ENCODE peak calls at places on chromosomes 1 and 21, in eight cellular contexts. One of them, this sample, is unnamed.

GRCh38 chr1:22428672-22429071 is 23.0 kb upstream of the ZBTB40 start:
- DNase-seq in IMR-90: peak
- DNase-seq in HFF-Myc: no peak
- DNase-seq in tibial artery: no peak
- DNase-seq in upper lobe of left lung: no peak
- DNase-seq in fibroblast of lung: peak
- DNase-seq in brain microvascular endothelial cell: peak
- DNase-seq in kidney epithelial cell: no peak
- DNase-seq in this sample: no peak

GRCh38 chr1:239829535-239829934 is 262.1 kb upstream of the FMN2 start:
- DNase-seq in IMR-90: no peak
- DNase-seq in HFF-Myc: no peak
- DNase-seq in tibial artery: no peak
- DNase-seq in brain microvascular endothelial cell: no peak
- DNase-seq in kidney epithelial cell: no peak
- DNase-seq in fibroblast of lung: no peak
- DNase-seq in upper lobe of left lung: no peak
- DNase-seq in this sample: no peak

GRCh38 chr1:210330279-210330866 is 1.7 kb downstream of the HHAT start:
- DNase-seq in kidney epithelial cell: no peak
- DNase-seq in upper lobe of left lung: no peak
- DNase-seq in fibroblast of lung: peak
- DNase-seq in tibial artery: no peak
- DNase-seq in HFF-Myc: no peak
- DNase-seq in brain microvascular endothelial cell: peak
- DNase-seq in IMR-90: peak
- DNase-seq in this sample: no peak

GRCh38 chr1:98761238-98761637 is 99.7 kb downstream of the SNX7 start:
- DNase-seq in upper lobe of left lung: no peak
- DNase-seq in HFF-Myc: no peak
- DNase-seq in brain microvascular endothelial cell: no peak
- DNase-seq in fibroblast of lung: no peak
- DNase-seq in tibial artery: no peak
- DNase-seq in IMR-90: no peak
- DNase-seq in kidney epithelial cell: no peak
- DNase-seq in this sample: no peak

GRCh38 chr1:145720878-145721671 is 1.8 kb downstream of the CD160 start:
- DNase-seq in brain microvascular endothelial cell: peak
- DNase-seq in tibial artery: peak
- DNase-seq in kidney epithelial cell: no peak
- DNase-seq in HFF-Myc: no peak
- DNase-seq in fibroblast of lung: peak
- DNase-seq in upper lobe of left lung: peak
- DNase-seq in IMR-90: peak
- DNase-seq in this sample: no peak

GRCh38 chr1:18549131-18549530 is 68.4 kb downstream of the KLHDC7A start:
- DNase-seq in HFF-Myc: no peak
- DNase-seq in tibial artery: no peak
- DNase-seq in fibroblast of lung: no peak
- DNase-seq in upper lobe of left lung: no peak
- DNase-seq in kidney epithelial cell: no peak
- DNase-seq in brain microvascular endothelial cell: no peak
- DNase-seq in IMR-90: no peak
- DNase-seq in this sample: no peak

GRCh38 chr1:21539933-21540332 is 30.7 kb downstream of the ALPL start:
- DNase-seq in HFF-Myc: no peak
- DNase-seq in upper lobe of left lung: no peak
- DNase-seq in brain microvascular endothelial cell: peak
- DNase-seq in fibroblast of lung: peak
- DNase-seq in IMR-90: no peak
- DNase-seq in tibial artery: no peak
- DNase-seq in kidney epithelial cell: no peak
- DNase-seq in this sample: no peak

GRCh38 chr1:47881505-47882442 is 115.4 kb downstream of the TRABD2B start:
- DNase-seq in upper lobe of left lung: no peak
- DNase-seq in HFF-Myc: peak
- DNase-seq in kidney epithelial cell: no peak
- DNase-seq in tibial artery: no peak
- DNase-seq in fibroblast of lung: no peak
- DNase-seq in IMR-90: peak
- DNase-seq in brain microvascular endothelial cell: peak
- DNase-seq in this sample: no peak

GRCh38 chr1:243558556-243558955 is 291.5 kb downstream of the AKT3 start:
- DNase-seq in HFF-Myc: no peak
- DNase-seq in fibroblast of lung: no peak
- DNase-seq in brain microvascular endothelial cell: no peak
- DNase-seq in IMR-90: no peak
- DNase-seq in tibial artery: no peak
- DNase-seq in kidney epithelial cell: no peak
- DNase-seq in upper lobe of left lung: no peak
- DNase-seq in this sample: no peak

GRCh38 chr1:222589462-222590302 is at the start of gene TAF1A:
- DNase-seq in brain microvascular endothelial cell: peak
- DNase-seq in HFF-Myc: peak
- DNase-seq in IMR-90: peak
- DNase-seq in upper lobe of left lung: peak
- DNase-seq in kidney epithelial cell: peak
- DNase-seq in tibial artery: peak
- DNase-seq in fibroblast of lung: peak
- DNase-seq in this sample: peak

GRCh38 chr1:35641233-35641866 is at the start of gene PSMB2:
- DNase-seq in HFF-Myc: peak
- DNase-seq in upper lobe of left lung: peak
- DNase-seq in IMR-90: peak
- DNase-seq in tibial artery: peak
- DNase-seq in brain microvascular endothelial cell: peak
- DNase-seq in fibroblast of lung: peak
- DNase-seq in kidney epithelial cell: peak
- DNase-seq in this sample: peak

GRCh38 chr1:35633526-35633925 is 7.8 kb downstream of the PSMB2 start:
- DNase-seq in brain microvascular endothelial cell: no peak
- DNase-seq in upper lobe of left lung: no peak
- DNase-seq in tibial artery: no peak
- DNase-seq in HFF-Myc: no peak
- DNase-seq in IMR-90: no peak
- DNase-seq in fibroblast of lung: peak
- DNase-seq in kidney epithelial cell: no peak
- DNase-seq in this sample: no peak

GRCh38 chr1:35642472-35642955 is 1.2 kb upstream of the PSMB2 start:
- DNase-seq in kidney epithelial cell: no peak
- DNase-seq in tibial artery: no peak
- DNase-seq in IMR-90: no peak
- DNase-seq in fibroblast of lung: no peak
- DNase-seq in HFF-Myc: no peak
- DNase-seq in upper lobe of left lung: no peak
- DNase-seq in brain microvascular endothelial cell: peak
- DNase-seq in this sample: no peak

GRCh38 chr1:35640380-35641232 is 720 bp downstream of the PSMB2 start:
- DNase-seq in brain microvascular endothelial cell: no peak
- DNase-seq in HFF-Myc: no peak
- DNase-seq in tibial artery: no peak
- DNase-seq in IMR-90: no peak
- DNase-seq in fibroblast of lung: no peak
- DNase-seq in upper lobe of left lung: no peak
- DNase-seq in kidney epithelial cell: no peak
- DNase-seq in this sample: no peak

GRCh38 chr1:35637401-35637809 is 3.9 kb downstream of the PSMB2 start:
- DNase-seq in brain microvascular endothelial cell: no peak
- DNase-seq in IMR-90: peak
- DNase-seq in tibial artery: no peak
- DNase-seq in kidney epithelial cell: peak
- DNase-seq in fibroblast of lung: peak
- DNase-seq in HFF-Myc: no peak
- DNase-seq in upper lobe of left lung: no peak
- DNase-seq in this sample: no peak
- H3K4me3 ChIP-seq in brain microvascular endothelial cell: peak
- H3K4me3 ChIP-seq in IMR-90: peak
- H3K4me3 ChIP-seq in tibial artery: peak
- H3K4me3 ChIP-seq in kidney epithelial cell: peak
- H3K4me3 ChIP-seq in fibroblast of lung: peak
- H3K4me3 ChIP-seq in HFF-Myc: peak
- H3K4me3 ChIP-seq in upper lobe of left lung: peak
- H3K4me3 ChIP-seq in this sample: peak

GRCh38 chr21:44376606-44377005 is 23.2 kb downstream of the TRPM2 start:
- DNase-seq in IMR-90: no peak
- DNase-seq in HFF-Myc: no peak
- DNase-seq in brain microvascular endothelial cell: no peak
- DNase-seq in kidney epithelial cell: no peak
- DNase-seq in fibroblast of lung: no peak
- DNase-seq in tibial artery: no peak
- DNase-seq in upper lobe of left lung: no peak
- DNase-seq in this sample: no peak

GRCh38 chr21:44378646-44379581 is 25.5 kb downstream of the TRPM2 start:
- DNase-seq in HFF-Myc: no peak
- DNase-seq in kidney epithelial cell: no peak
- DNase-seq in upper lobe of left lung: no peak
- DNase-seq in brain microvascular endothelial cell: no peak
- DNase-seq in IMR-90: no peak
- DNase-seq in tibial artery: no peak
- DNase-seq in fibroblast of lung: no peak
- DNase-seq in this sample: no peak

GRCh38 chr21:44377922-44378645 is 24.7 kb downstream of the TRPM2 start:
- DNase-seq in kidney epithelial cell: no peak
- DNase-seq in upper lobe of left lung: no peak
- DNase-seq in fibroblast of lung: no peak
- DNase-seq in brain microvascular endothelial cell: no peak
- DNase-seq in HFF-Myc: no peak
- DNase-seq in IMR-90: no peak
- DNase-seq in tibial artery: no peak
- DNase-seq in this sample: no peak

GRCh38 chr21:44375686-44376320 is 22.4 kb downstream of the TRPM2 start:
- DNase-seq in brain microvascular endothelial cell: no peak
- DNase-seq in upper lobe of left lung: no peak
- DNase-seq in kidney epithelial cell: no peak
- DNase-seq in fibroblast of lung: no peak
- DNase-seq in IMR-90: no peak
- DNase-seq in tibial artery: no peak
- DNase-seq in HFF-Myc: no peak
- DNase-seq in this sample: no peak

GRCh38 chr21:44377201-44377921 is 23.9 kb downstream of the TRPM2 start:
- DNase-seq in HFF-Myc: no peak
- DNase-seq in tibial artery: no peak
- DNase-seq in brain microvascular endothelial cell: no peak
- DNase-seq in fibroblast of lung: no peak
- DNase-seq in kidney epithelial cell: no peak
- DNase-seq in IMR-90: no peak
- DNase-seq in upper lobe of left lung: no peak
- DNase-seq in this sample: no peak
- TF ChIP-seq CTCF in HFF-Myc: no peak
- TF ChIP-seq CTCF in tibial artery: no peak
- TF ChIP-seq CTCF in brain microvascular endothelial cell: no peak
- TF ChIP-seq CTCF in fibroblast of lung: no peak
- TF ChIP-seq CTCF in kidney epithelial cell: no peak
- TF ChIP-seq CTCF in IMR-90: no peak
- TF ChIP-seq CTCF in upper lobe of left lung: peak
- TF ChIP-seq CTCF in this sample: no peak

DNA sequence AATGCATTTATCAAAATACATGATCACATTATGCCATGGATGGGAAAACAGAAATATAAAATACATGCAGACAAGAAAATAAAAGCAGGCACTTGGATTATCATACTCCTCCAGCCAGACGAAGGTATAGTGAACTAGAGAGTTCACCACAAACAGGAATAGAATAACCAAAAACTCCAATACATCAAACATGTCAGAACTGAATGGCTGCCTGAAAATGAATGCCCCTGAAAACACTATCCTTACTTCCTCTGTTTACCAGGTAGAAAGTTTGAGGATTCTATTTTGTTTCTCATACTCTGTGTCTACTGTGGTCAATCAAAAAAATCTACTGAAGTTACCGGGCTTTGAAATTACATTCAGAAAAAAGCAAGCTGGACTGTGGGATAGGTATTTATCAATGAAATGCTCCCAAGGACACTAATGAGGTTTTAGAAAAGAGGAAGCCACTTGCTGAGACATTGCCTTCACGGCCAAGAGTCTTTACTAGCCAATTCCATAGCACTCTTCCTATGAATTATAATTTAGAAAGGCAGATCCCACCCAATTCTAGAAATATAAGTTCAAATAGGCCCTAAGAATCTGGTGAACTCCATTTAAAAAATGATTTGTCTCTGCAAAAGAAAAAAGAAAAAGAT is 197.7 kb downstream of the SMYD3 start:
- DNase-seq in brain microvascular endothelial cell: no peak
- DNase-seq in IMR-90: no peak
- DNase-seq in upper lobe of left lung: no peak
- DNase-seq in kidney epithelial cell: no peak
- DNase-seq in tibial artery: no peak
- DNase-seq in fibroblast of lung: no peak
- DNase-seq in HFF-Myc: no peak
- DNase-seq in this sample: no peak
- H3K4me3 ChIP-seq in brain microvascular endothelial cell: no peak
- H3K4me3 ChIP-seq in IMR-90: no peak
- H3K4me3 ChIP-seq in upper lobe of left lung: no peak
- H3K4me3 ChIP-seq in kidney epithelial cell: no peak
- H3K4me3 ChIP-seq in tibial artery: no peak
- H3K4me3 ChIP-seq in fibroblast of lung: no peak
- H3K4me3 ChIP-seq in HFF-Myc: no peak
- H3K4me3 ChIP-seq in this sample: no peak

GRCh38 chr1:30734580-30734979 is 11.2 kb upstream of the MATN1 start:
- DNase-seq in upper lobe of left lung: no peak
- DNase-seq in tibial artery: no peak
- DNase-seq in kidney epithelial cell: no peak
- DNase-seq in fibroblast of lung: no peak
- DNase-seq in IMR-90: no peak
- DNase-seq in brain microvascular endothelial cell: no peak
- DNase-seq in HFF-Myc: no peak
- DNase-seq in this sample: no peak
- TF ChIP-seq CTCF in upper lobe of left lung: no peak
- TF ChIP-seq CTCF in tibial artery: no peak
- TF ChIP-seq CTCF in kidney epithelial cell: no peak
- TF ChIP-seq CTCF in fibroblast of lung: no peak
- TF ChIP-seq CTCF in IMR-90: no peak
- TF ChIP-seq CTCF in brain microvascular endothelial cell: no peak
- TF ChIP-seq CTCF in HFF-Myc: no peak
- TF ChIP-seq CTCF in this sample: no peak